ENCODE peak calls at places on chromosomes 11 and 22, in seven cellular contexts. F is NB4; S is PC-9; P is AG09309; C is CD8-positive, alpha-beta memory T cell; V is fibroblast of lung; B is CD4-positive, alpha-beta memory T cell. K is an unnamed sample.
A peak's percentile ranks its signal among the peaks of the same experiment; 100 is the strongest.

GRCh38 chr11:74696932-74697687 is 34.1 kb downstream of the CHRDL2 start:
- DNase-seq in F (no peak), S (no peak), P (peak; percentile 83), C (no peak), V (peak; percentile 90), B (no peak), K (peak; percentile 92)

GRCh38 chr11:70568504-70569172 is 170.3 kb downstream of the CTTN start:
- DNase-seq in F (no peak), S (no peak), P (no peak), C (no peak), V (peak; percentile 17), B (no peak), K (no peak)

GRCh38 chr11:128759597-128759996 is 65.7 kb downstream of the FLI1 start:
- DNase-seq in F (no peak), S (peak; percentile 12), P (no peak), C (no peak), V (no peak), B (no peak), K (no peak)

GRCh38 chr11:129410561-129410960 is 34.9 kb downstream of the BARX2 start:
- DNase-seq in F (peak; percentile 7), S (no peak), P (no peak), C (no peak), V (no peak), B (no peak), K (no peak)

GRCh38 chr11:114070464-114071139 is 11.1 kb downstream of the ZBTB16 start:
- DNase-seq in F (no peak), S (no peak), P (no peak), C (no peak), V (no peak), B (no peak), K (no peak)

GRCh38 chr11:127670372-127670771 is 669.8 kb upstream of the KIRREL3 start:
- DNase-seq in F (no peak), S (no peak), P (no peak), C (no peak), V (no peak), B (no peak), K (no peak)

GRCh38 chr11:68127791-68128681 is 6.8 kb upstream of the CHKA start:
- DNase-seq in F (no peak), S (peak; percentile 86), P (no peak), C (no peak), V (peak; percentile 64), B (no peak), K (peak; percentile 35)

GRCh38 chr11:35116762-35117588 is 22.0 kb upstream of the CD44 start:
- DNase-seq in F (no peak), S (no peak), P (peak; percentile 71), C (no peak), V (peak; percentile 77), B (no peak), K (no peak)

GRCh38 chr22:22800716-22801115 is 86.9 kb upstream of the IGLL5 start:
- DNase-seq in F (no peak), S (no peak), P (no peak), C (no peak), V (no peak), B (no peak), K (no peak)

GRCh38 chr22:43996170-43996980 is 27.7 kb upstream of the PARVB start:
- DNase-seq in F (no peak), S (peak; percentile 32), P (no peak), C (peak; percentile 57), V (no peak), B (peak; percentile 66), K (no peak)

GRCh38 chr11:57413681-57414080 is 13.2 kb downstream of the SLC43A3 start:
- DNase-seq in F (no peak), S (peak; percentile 32), P (no peak), C (no peak), V (no peak), B (no peak), K (no peak)

GRCh38 chr11:14012836-14013235 is 50.3 kb downstream of the SPON1 start:
- DNase-seq in F (no peak), S (no peak), P (no peak), C (no peak), V (peak; percentile 45), B (no peak), K (no peak)

GRCh38 chr11:110298298-110298765 is 1.9 kb upstream of the RDX start:
- DNase-seq in F (no peak), S (peak; percentile 79), P (no peak), C (no peak), V (no peak), B (no peak), K (no peak)

GRCh38 chr11:7668911-7669310 is 4.4 kb downstream of the CYB5R2 start:
- DNase-seq in F (no peak), S (no peak), P (no peak), C (no peak), V (no peak), B (no peak), K (no peak)

GRCh38 chr11:106943089-106943488 is 75.2 kb downstream of the GUCY1A2 start:
- DNase-seq in F (no peak), S (no peak), P (no peak), C (no peak), V (no peak), B (no peak), K (no peak)

GRCh38 chr11:86230921-86231320 is 13.6 kb upstream of the EED start:
- DNase-seq in F (no peak), S (no peak), P (no peak), C (no peak), V (no peak), B (no peak), K (no peak)

GRCh38 chr22:28441720-28442263 is 237.8 kb downstream of the TTC28 start:
- DNase-seq in F (no peak), S (no peak), P (no peak), C (no peak), V (no peak), B (no peak), K (no peak)

GRCh38 chr11:46718155-46719019 is 626 bp upstream of the F2 start:
- DNase-seq in F (peak; percentile 41), S (no peak), P (no peak), C (no peak), V (peak; percentile 27), B (no peak), K (no peak)

GRCh38 chr22:42500164-42500835 is 19.3 kb downstream of the RRP7A start:
- DNase-seq in F (no peak), S (peak; percentile 52), P (no peak), C (peak; percentile 72), V (peak; percentile 73), B (peak; percentile 82), K (peak; percentile 6)

GRCh38 chr22:43879901-43880742 is 11.7 kb downstream of the PNPLA5 start:
- DNase-seq in F (no peak), S (no peak), P (no peak), C (no peak), V (no peak), B (no peak), K (no peak)

DNA sequence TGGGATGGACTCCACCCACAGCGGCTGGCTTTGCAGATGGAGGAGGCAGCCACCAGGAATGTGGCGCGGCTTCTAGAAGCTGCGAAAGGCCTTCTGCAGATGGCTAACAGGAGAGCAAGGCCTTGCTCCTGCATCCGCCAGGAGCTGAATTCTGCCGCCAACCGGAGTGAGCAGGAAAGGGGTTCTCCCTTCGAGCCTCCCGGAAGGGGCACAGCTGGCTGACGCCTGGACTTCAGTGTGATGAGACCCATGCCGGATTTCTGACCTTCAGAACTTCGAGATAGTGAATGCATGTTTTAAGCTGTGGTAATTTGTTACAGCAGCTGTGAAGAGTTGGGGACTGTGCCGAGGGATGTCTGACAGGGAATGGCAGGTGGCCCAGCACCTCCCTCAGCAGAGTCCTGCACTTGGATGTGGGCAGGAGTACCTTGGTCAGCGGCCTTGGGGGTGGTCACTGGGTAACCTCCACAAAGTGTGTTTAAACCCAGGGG is 7.7 kb downstream of the TBC1D22A start:
- DNase-seq in F (no peak), S (no peak), P (no peak), C (no peak), V (no peak), B (no peak), K (no peak)
- H3K4me3 ChIP-seq in F (no peak overlapping the region), S (no peak overlapping the region), P (no peak overlapping the region), C (no peak overlapping the region), V (no peak overlapping the region), B (no peak overlapping the region), K (no peak overlapping the region)

GRCh38 chr22:37126882-37127281 is 17.4 kb upstream of the TMPRSS6 start:
- DNase-seq in F (peak; percentile 25), S (no peak), P (no peak), C (no peak), V (no peak), B (no peak), K (no peak)

GRCh38 chr22:37130031-37130430 is 19.7 kb downstream of the IL2RB start:
- DNase-seq in F (no peak), S (no peak), P (no peak), C (no peak), V (no peak), B (no peak), K (no peak)

GRCh38 chr22:37128555-37129281 is 19.2 kb upstream of the TMPRSS6 start:
- DNase-seq in F (no peak), S (no peak), P (no peak), C (no peak), V (no peak), B (no peak), K (no peak)

GRCh38 chr22:37126383-37126782 is 16.9 kb upstream of the TMPRSS6 start:
- DNase-seq in F (no peak), S (no peak), P (no peak), C (no peak), V (no peak), B (no peak), K (no peak)

GRCh38 chr22:37127350-37127878 is 17.9 kb upstream of the TMPRSS6 start:
- DNase-seq in F (no peak), S (no peak), P (no peak), C (no peak), V (no peak), B (no peak), K (no peak)
- H3K4me3 ChIP-seq in F (no peak overlapping the region), S (no peak overlapping the region), P (no peak overlapping the region), C (no peak overlapping the region), V (no peak overlapping the region), B (no peak overlapping the region), K (no peak overlapping the region)

GRCh38 chr22:48368975-48369525 is 1458.6 kb downstream of the BRD1 start:
- DNase-seq in F (no peak), S (no peak), P (no peak), C (no peak), V (no peak), B (no peak), K (no peak)
- H3K4me3 ChIP-seq in F (no peak overlapping the region), S (no peak overlapping the region), P (no peak overlapping the region), C (no peak overlapping the region), V (no peak overlapping the region), B (no peak overlapping the region), K (no peak overlapping the region)

GRCh38 chr11:59557940-59558643 is 46.8 kb downstream of the OR4D9 start:
- DNase-seq in F (no peak), S (no peak), P (no peak), C (no peak), V (peak; percentile 11), B (no peak), K (no peak)

GRCh38 chr11:59560290-59560701 is 49.0 kb downstream of the OR4D9 start:
- DNase-seq in F (peak; percentile 85), S (peak; percentile 84), P (no peak), C (peak; percentile 46), V (peak; percentile 78), B (peak; percentile 79), K (peak; percentile 20)

GRCh38 chr11:59562292-59562691 is 51.0 kb downstream of the OR4D9 start:
- DNase-seq in F (no peak), S (no peak), P (no peak), C (no peak), V (no peak), B (no peak), K (no peak)

GRCh38 chr11:59560702-59561469 is 49.5 kb downstream of the OR4D9 start:
- DNase-seq in F (peak; percentile 90), S (peak; percentile 96), P (no peak), C (peak; percentile 74), V (peak; percentile 82), B (peak; percentile 75), K (peak; percentile 45)

GRCh38 chr11:59559886-59560285 is 48.5 kb downstream of the OR4D9 start:
- DNase-seq in F (no peak), S (no peak), P (no peak), C (no peak), V (no peak), B (no peak), K (no peak)
- H3K4me3 ChIP-seq in F (peak overlapping the region; percentile 96), S (peak overlapping the region; percentile 79), P (no peak overlapping the region), C (peak overlapping the region; percentile 98), V (no peak overlapping the region), B (peak overlapping the region; percentile 83), K (peak overlapping the region; percentile 97)

K was measured in skeletal muscle cell.